ENCODE peak calls at places on chromosomes 1 and 21, in nine cellular contexts. A is CD4-positive, alpha-beta memory T cell; E is mammary epithelial cell; P is Kasumi-1; U is GDM1; O is effector CD4-positive, alpha-beta T cell; X is NCI-H774; B is GM18507; M is OCI-LY7. W is an unnamed sample.

GRCh38 chr1:244730153-244730933 is 77.4 kb downstream of the DESI2 start:
- DNase-seq in U (no peak), B (no peak), A (no peak), M (peak), X (peak), E (peak), P (peak), O (no peak), W (peak)

GRCh38 chr1:72283204-72284083 is 1.1 kb upstream of the NEGR1 start:
- DNase-seq in M (no peak), E (peak), O (no peak), P (peak), X (peak), B (no peak), A (peak), U (no peak), W (peak)

GRCh38 chr1:64892576-64893573 is 73.5 kb downstream of the JAK1 start:
- DNase-seq in A (no peak), P (no peak), B (no peak), E (no peak), M (no peak), U (no peak), O (no peak), X (no peak), W (no peak)

GRCh38 chr1:181112071-181112929 is 23.8 kb downstream of the IER5 start:
- DNase-seq in U (no peak), X (peak), M (no peak), P (no peak), A (no peak), B (no peak), E (peak), O (no peak), W (no peak)

GRCh38 chr1:171999756-172000155 is 158.5 kb downstream of the DNM3 start:
- DNase-seq in P (no peak), A (no peak), B (no peak), X (no peak), E (peak), U (no peak), O (no peak), M (no peak), W (no peak)

GRCh38 chr1:7558481-7558880 is 212.6 kb upstream of the VAMP3 start:
- DNase-seq in A (no peak), O (no peak), P (no peak), U (no peak), E (no peak), M (no peak), X (no peak), B (no peak), W (no peak)

GRCh38 chr1:184656221-184656620 is 98.4 kb downstream of the EDEM3 start:
- DNase-seq in U (no peak), A (no peak), M (no peak), E (no peak), B (no peak), P (no peak), O (no peak), X (no peak), W (no peak)

GRCh38 chr21:25370311-25370744 is 237.0 kb downstream of the MRPL39 start:
- DNase-seq in P (no peak), M (no peak), U (no peak), O (no peak), E (peak), B (no peak), A (no peak), X (no peak), W (peak)

GRCh38 chr1:18879791-18880309 is 20.4 kb upstream of the TAS1R2 start:
- DNase-seq in O (no peak), A (no peak), X (no peak), M (no peak), B (no peak), U (no peak), E (no peak), P (no peak), W (no peak)

GRCh38 chr21:32515869-32516268 is 69.5 kb downstream of the TCP10L start:
- DNase-seq in E (no peak), A (no peak), U (no peak), X (no peak), M (no peak), O (no peak), B (no peak), P (no peak), W (no peak)

GRCh38 chr21:46248827-46249226 is 20.3 kb upstream of the LSS start:
- DNase-seq in A (no peak), U (no peak), X (no peak), P (no peak), O (no peak), M (no peak), E (no peak), B (no peak), W (no peak)

GRCh38 chr21:44926364-44927101 is 5.8 kb upstream of the ITGB2 start:
- DNase-seq in X (no peak), O (peak), B (no peak), A (peak), E (peak), U (peak), P (no peak), M (no peak), W (peak)

GRCh38 chr1:87949711-87950110 is 621.0 kb downstream of the LMO4 start:
- DNase-seq in B (no peak), U (no peak), X (no peak), M (no peak), A (no peak), O (no peak), E (no peak), P (no peak), W (no peak)

GRCh38 chr21:43196789-43197188 is 28.0 kb downstream of the CRYAA start:
- DNase-seq in O (no peak), X (no peak), M (no peak), U (no peak), A (no peak), B (no peak), E (peak), P (no peak), W (no peak)

GRCh38 chr21:42315296-42315891 is at the start of gene TFF3:
- DNase-seq in B (no peak), A (no peak), X (peak), U (no peak), P (no peak), M (no peak), E (no peak), O (no peak), W (no peak)

GRCh38 chr1:156104861-156105546 is 9.5 kb upstream of the LMNA start:
- DNase-seq in B (no peak), X (no peak), P (no peak), A (no peak), U (no peak), O (no peak), E (no peak), M (no peak), W (no peak)

GRCh38 chr1:116825400-116825734 is 71.1 kb downstream of the CD2 start:
- DNase-seq in X (no peak), B (no peak), O (no peak), P (no peak), U (no peak), A (no peak), M (no peak), E (no peak), W (no peak)

GRCh38 chr1:93255222-93256079 is 74.9 kb downstream of the CCDC18 start:
- DNase-seq in M (no peak), A (no peak), E (peak), U (no peak), B (no peak), X (no peak), O (no peak), P (no peak), W (no peak)

GRCh38 chr1:36384542-36385409 is 948 bp downstream of the STK40 start:
- DNase-seq in O (peak), B (no peak), P (peak), X (peak), U (peak), M (peak), E (peak), A (peak), W (peak)

GRCh38 chr1:5597991-5598823 is 394.0 kb downstream of the NPHP4 start:
- DNase-seq in A (no peak), X (no peak), P (no peak), O (no peak), E (no peak), M (peak), B (no peak), U (no peak), W (no peak)

GRCh38 chr21:26769613-26770188 is 75.5 kb downstream of the ADAMTS1 start:
- DNase-seq in X (no peak), U (no peak), P (peak), A (no peak), M (no peak), O (no peak), B (no peak), E (no peak), W (no peak)

GRCh38 chr21:42094811-42095210 is 23.7 kb downstream of the UMODL1 start:
- DNase-seq in P (no peak), X (no peak), O (no peak), B (no peak), M (no peak), A (no peak), U (no peak), E (no peak), W (no peak)

GRCh38 chr21:45010096-45010495 is 64.3 kb upstream of the ADARB1 start:
- DNase-seq in P (no peak), B (no peak), O (no peak), U (no peak), A (no peak), X (no peak), M (no peak), E (peak), W (no peak)

GRCh38 chr1:45640293-45640692 is 16.4 kb upstream of the CCDC17 start:
- DNase-seq in P (no peak), M (no peak), X (no peak), U (no peak), O (no peak), B (no peak), A (no peak), E (no peak), W (no peak)

GRCh38 chr1:10856863-10857598 is 60.6 kb upstream of the CASZ1 start:
- DNase-seq in P (no peak), A (no peak), B (no peak), O (no peak), X (no peak), M (no peak), E (no peak), U (no peak), W (no peak)

GRCh38 chr1:174999926-175000696 is at the start of gene CACYBP:
- DNase-seq in B (no peak), U (no peak), M (peak), A (peak), E (peak), X (no peak), P (peak), O (peak), W (no peak)

GRCh38 chr1:107016376-107016978 is 40.0 kb upstream of the PRMT6 start:
- DNase-seq in U (no peak), B (no peak), A (no peak), M (peak), P (peak), E (no peak), X (no peak), O (no peak), W (no peak)

GRCh38 chr1:162666006-162666645 is 33.9 kb downstream of the DDR2 start:
- DNase-seq in B (no peak), A (no peak), U (no peak), E (no peak), P (no peak), O (no peak), M (no peak), X (no peak), W (no peak)

GRCh38 chr1:205714190-205714905 is 34.0 kb upstream of the SLC45A3 start:
- DNase-seq in A (no peak), X (no peak), P (peak), M (no peak), U (no peak), E (peak), B (no peak), O (no peak), W (no peak)

GRCh38 chr1:233998926-233999325 is 94.5 kb downstream of the SLC35F3 start:
- DNase-seq in M (no peak), O (no peak), P (no peak), B (no peak), E (no peak), U (no peak), A (no peak), X (peak), W (no peak)

GRCh38 chr1:23196627-23197328 is 20.5 kb downstream of the HTR1D start:
- DNase-seq in X (no peak), U (no peak), M (no peak), A (no peak), E (peak), B (no peak), O (no peak), P (no peak), W (no peak)

GRCh38 chr1:165871311-165872067 is 44.1 kb downstream of the UCK2 start:
- DNase-seq in P (peak), A (peak), O (peak), E (peak), M (peak), X (peak), U (peak), B (peak), W (peak)

GRCh38 chr1:101438359-101438758 is 201.5 kb downstream of the S1PR1 start:
- DNase-seq in B (peak), E (peak), M (peak), P (peak), U (no peak), X (no peak), O (no peak), A (no peak), W (no peak)

GRCh38 chr1:76048194-76048593 is 26.4 kb upstream of the ST6GALNAC3 start:
- DNase-seq in M (no peak), O (no peak), P (no peak), X (no peak), E (no peak), U (no peak), B (no peak), A (no peak), W (no peak)

W was measured in activated naive CD8-positive, alpha-beta T cell treated with anti-CD3 and anti-CD28 coated beads, Interleukin-2, amount 50 U/mL, for 24 hours.